ENCODE peak calls at places on chromosomes 11 and 22, in five cellular contexts. M is HEK293T, P is K562, T is HepG2, U is GM12878. W is an unnamed sample.

GRCh38 chr11:107140988-107141387 is 122.7 kb upstream of the GUCY1A2 start:
- DNase-seq in M (no peak), T (no peak), U (no peak), P (no peak), W (no peak)

GRCh38 chr11:128507936-128508335 is 79.4 kb downstream of the ETS1 start:
- DNase-seq in M (no peak), T (no peak), P (no peak), U (no peak), W (no peak)

GRCh38 chr11:33869511-33870422 is 22.1 kb downstream of the LMO2 start:
- DNase-seq in M (peak), U (no peak), T (no peak), P (peak), W (peak)

GRCh38 chr11:12206529-12206928 is 96.1 kb downstream of the MICAL2 start:
- DNase-seq in T (no peak), M (no peak), U (no peak), P (no peak), W (no peak)

GRCh38 chr11:71477637-71478011 is 24.6 kb downstream of the NADSYN1 start:
- DNase-seq in M (no peak), P (no peak), T (no peak), U (no peak), W (no peak)

GRCh38 chr11:44467931-44468330 is 97.5 kb upstream of the CD82 start:
- DNase-seq in P (no peak), T (no peak), M (no peak), U (no peak), W (no peak)

GRCh38 chr22:25762147-25762546 is 20.2 kb downstream of the MYO18B start:
- DNase-seq in T (peak), U (no peak), P (peak), M (no peak), W (no peak)

GRCh38 chr11:128502736-128503135 is 84.6 kb downstream of the ETS1 start:
- DNase-seq in T (no peak), M (no peak), U (no peak), P (no peak), W (no peak)

GRCh38 chr11:27081056-27081455 is 40.4 kb downstream of the BBOX1 start:
- DNase-seq in P (no peak), M (no peak), T (no peak), U (no peak), W (no peak)

GRCh38 chr11:823441-824291 is 4.1 kb upstream of the CRACR2B start:
- DNase-seq in M (no peak), U (no peak), P (no peak), T (no peak), W (no peak)

GRCh38 chr11:65633390-65634139 is 4.3 kb upstream of the SIPA1 start:
- DNase-seq in M (no peak), U (no peak), T (no peak), P (no peak), W (no peak)

GRCh38 chr11:134532176-134532920 is 120.3 kb upstream of the B3GAT1 start:
- DNase-seq in U (no peak), P (no peak), M (no peak), T (no peak), W (no peak)

GRCh38 chr11:65078151-65078550 is 5.7 kb downstream of the CDCA5 start:
- DNase-seq in T (peak), U (no peak), P (peak), M (peak), W (peak)

GRCh38 chr11:118401151-118401879 is at the start of gene ATP5MG:
- DNase-seq in T (peak), U (peak), P (peak), M (peak), W (peak)

GRCh38 chr11:60887531-60887930 is 18.9 kb downstream of the PRPF19 start:
- DNase-seq in P (peak), U (no peak), T (peak), M (peak), W (peak)

GRCh38 chr11:100338144-100338840 is 348.8 kb upstream of the ARHGAP42 start:
- DNase-seq in P (no peak), M (no peak), U (no peak), T (no peak), W (no peak)

GRCh38 chr11:32210601-32211000 is 119.7 kb downstream of the RCN1 start:
- DNase-seq in M (no peak), U (no peak), T (no peak), P (no peak), W (no peak)

GRCh38 chr11:114150671-114151070 is 91.2 kb downstream of the ZBTB16 start:
- DNase-seq in T (no peak), P (peak), U (no peak), M (no peak), W (no peak)

GRCh38 chr11:69008774-69009440 is 4.1 kb downstream of the MRGPRF start:
- DNase-seq in M (peak), P (peak), T (peak), U (no peak), W (peak)

GRCh38 chr11:6298605-6299004 is 21.7 kb downstream of the CAVIN3 start:
- DNase-seq in M (peak), U (no peak), T (peak), P (peak), W (peak)

GRCh38 chr11:101880208-101880607 is 34.6 kb upstream of the CEP126 start:
- DNase-seq in M (peak), U (no peak), P (peak), T (peak), W (peak)

GRCh38 chr11:71153005-71153395 is 99.4 kb downstream of the SHANK2 start:
- DNase-seq in T (peak), U (no peak), M (peak), P (no peak), W (no peak)

GRCh38 chr11:70608568-70609314 is 210.4 kb downstream of the CTTN start:
- DNase-seq in T (no peak), U (no peak), M (no peak), P (no peak), W (no peak)

GRCh38 chr11:19679952-19680823 is 32.4 kb upstream of the NAV2 start:
- DNase-seq in T (no peak), M (peak), U (no peak), P (no peak), W (peak)

GRCh38 chr22:50269573-50270301 is 443 bp downstream of the MAPK11 start:
- DNase-seq in M (no peak), T (no peak), U (no peak), P (peak), W (peak)

GRCh38 chr11:36385121-36385530 is 89.0 kb downstream of the PRR5L start:
- DNase-seq in M (no peak), U (no peak), P (no peak), T (no peak), W (no peak)

GRCh38 chr11:107757661-107758060 is 45.8 kb upstream of the SLN start:
- DNase-seq in M (no peak), T (no peak), U (no peak), P (no peak), W (no peak)

GRCh38 chr22:19707347-19708322 is 6.7 kb upstream of the SEPTIN5 start:
- DNase-seq in M (no peak), P (no peak), T (no peak), U (no peak), W (peak)

GRCh38 chr11:46976182-46976854 is 39.8 kb downstream of the CSTPP1 start:
- DNase-seq in T (no peak), U (peak), M (no peak), P (no peak), W (no peak)

GRCh38 chr11:2287102-2287501 is 14.6 kb downstream of the C11orf21 start:
- DNase-seq in U (no peak), P (no peak), M (no peak), T (no peak), W (no peak)

GRCh38 chr11:2566223-2567025 is 121.6 kb downstream of the KCNQ1 start:
- DNase-seq in P (peak), M (no peak), U (no peak), T (no peak), W (no peak)

GRCh38 chr11:42524534-42525227 is 787.1 kb upstream of the API5 start:
- DNase-seq in P (peak), U (peak), T (peak), M (peak), W (peak)

GRCh38 chr11:119486691-119487259 is 63.8 kb upstream of the THY1 start:
- DNase-seq in T (no peak), U (no peak), M (no peak), P (no peak), W (no peak)

GRCh38 chr22:32649515-32650200 is 151.8 kb upstream of the TIMP3 start:
- DNase-seq in M (no peak), P (peak), U (no peak), T (no peak), W (no peak)

GRCh38 chr11:27464155-27464759 is 8.3 kb downstream of the LGR4 start:
- DNase-seq in M (no peak), P (peak), T (no peak), U (no peak), W (no peak)

GRCh38 chr11:74319139-74319538 is 7.7 kb upstream of the P4HA3 start:
- DNase-seq in M (no peak), P (no peak), T (no peak), U (no peak), W (no peak)

GRCh38 chr11:27976262-27976661 is 131.7 kb downstream of the KIF18A start:
- DNase-seq in U (no peak), P (no peak), M (no peak), T (no peak), W (no peak)

GRCh38 chr11:117634756-117635593 is 162.0 kb downstream of the DSCAML1 start:
- DNase-seq in T (no peak), P (no peak), M (no peak), U (no peak), W (no peak)

GRCh38 chr11:96486890-96487633 is 97.2 kb downstream of the JRKL start:
- DNase-seq in P (peak), U (no peak), M (no peak), T (peak), W (no peak)

GRCh38 chr11:7495997-7496545 is 10.8 kb downstream of the OLFML1 start:
- DNase-seq in T (no peak), U (peak), P (no peak), M (no peak), W (no peak)

DNA sequence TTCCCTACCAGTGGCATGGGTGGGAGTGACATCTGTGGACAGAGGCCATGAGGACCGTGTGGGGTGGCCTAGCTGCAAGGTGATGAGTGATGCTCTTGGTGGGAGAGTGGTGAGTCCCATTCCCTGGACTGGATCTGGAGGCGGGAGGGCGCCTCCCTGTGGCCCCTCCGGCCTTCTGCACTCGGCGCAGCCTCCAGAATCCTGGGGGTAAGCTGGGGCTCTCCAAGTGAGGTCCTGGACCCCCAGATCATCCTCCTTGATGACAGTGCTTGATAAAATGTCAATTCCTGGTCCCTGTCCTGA is 32.3 kb upstream of the PRR5 start:
- DNase-seq in M (peak), T (no peak), P (peak), U (no peak), W (peak)
- TF ChIP-seq FOXM1 in M (no peak), T (no peak), P (no peak), U (no peak), W (no peak)

GRCh38 chr11:17519486-17519885 is 24.7 kb downstream of the USH1C start:
- DNase-seq in T (no peak), P (no peak), M (no peak), U (no peak), W (no peak)
- TF ChIP-seq FOXM1 in T (no peak), P (no peak), M (no peak), U (no peak), W (no peak)

GRCh38 chr22:22924369-22925145 is 36.9 kb downstream of the IGLL5 start:
- DNase-seq in M (no peak), T (no peak), U (no peak), P (no peak), W (no peak)

GRCh38 chr22:22925795-22926358 is 38.3 kb downstream of the IGLL5 start:
- DNase-seq in T (no peak), P (no peak), U (no peak), M (no peak), W (no peak)

GRCh38 chr22:22923930-22924329 is 36.3 kb downstream of the IGLL5 start:
- DNase-seq in U (no peak), M (no peak), T (no peak), P (no peak), W (no peak)

GRCh38 chr22:22926359-22927195 is 39.0 kb downstream of the IGLL5 start:
- DNase-seq in T (no peak), M (no peak), U (no peak), P (no peak), W (no peak)

GRCh38 chr22:22925146-22925794 is 37.7 kb downstream of the IGLL5 start:
- DNase-seq in M (no peak), U (no peak), P (no peak), T (no peak), W (no peak)
- TF ChIP-seq FOXM1 in M (no peak), U (no peak), P (no peak), T (no peak), W (no peak)

DNA sequence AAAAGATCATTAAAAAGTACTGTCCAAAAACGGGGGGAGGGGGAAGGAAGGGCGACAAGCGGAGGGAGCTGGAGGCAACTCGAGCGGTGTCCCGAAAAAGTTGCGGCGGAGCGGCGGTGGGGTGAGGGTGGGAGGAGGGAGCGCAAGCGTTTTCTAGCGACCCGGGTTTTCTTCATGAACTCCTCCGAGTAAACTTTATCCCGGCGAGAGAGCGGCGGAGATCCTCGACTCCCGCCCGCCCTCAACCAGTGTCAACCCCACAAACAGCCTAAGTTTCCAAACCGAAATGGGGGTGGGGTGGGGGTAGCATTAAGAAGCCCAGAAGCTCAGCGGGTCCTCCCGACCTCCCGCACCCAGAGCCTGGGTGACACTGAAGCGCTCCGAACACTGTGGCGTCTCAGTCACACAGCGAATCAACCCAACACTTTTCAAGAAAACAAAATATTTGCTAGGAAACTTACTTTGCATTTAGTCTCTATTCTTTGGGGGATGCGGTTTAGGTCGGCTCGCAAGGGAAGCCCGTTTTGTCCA is 132.9 kb upstream of the C11orf58 start:
- DNase-seq in U (no peak), M (peak), P (peak), T (no peak), W (peak)
- TF ChIP-seq FOXM1 in U (no peak), M (no peak), P (no peak), T (no peak), W (no peak)

GRCh38 chr11:21865541-21865940 is 327.3 kb upstream of the ANO5 start:
- DNase-seq in M (no peak), P (no peak), U (no peak), T (no peak), W (no peak)
- TF ChIP-seq FOXM1 in M (no peak), P (no peak), U (no peak), T (no peak), W (no peak)

GRCh38 chr11:76640540-76640939 is 30.0 kb downstream of the LRRC32 start:
- DNase-seq in P (no peak), M (no peak), U (no peak), T (no peak), W (no peak)
- TF ChIP-seq FOXM1 in P (no peak), M (no peak), U (no peak), T (no peak), W (no peak)

DNA sequence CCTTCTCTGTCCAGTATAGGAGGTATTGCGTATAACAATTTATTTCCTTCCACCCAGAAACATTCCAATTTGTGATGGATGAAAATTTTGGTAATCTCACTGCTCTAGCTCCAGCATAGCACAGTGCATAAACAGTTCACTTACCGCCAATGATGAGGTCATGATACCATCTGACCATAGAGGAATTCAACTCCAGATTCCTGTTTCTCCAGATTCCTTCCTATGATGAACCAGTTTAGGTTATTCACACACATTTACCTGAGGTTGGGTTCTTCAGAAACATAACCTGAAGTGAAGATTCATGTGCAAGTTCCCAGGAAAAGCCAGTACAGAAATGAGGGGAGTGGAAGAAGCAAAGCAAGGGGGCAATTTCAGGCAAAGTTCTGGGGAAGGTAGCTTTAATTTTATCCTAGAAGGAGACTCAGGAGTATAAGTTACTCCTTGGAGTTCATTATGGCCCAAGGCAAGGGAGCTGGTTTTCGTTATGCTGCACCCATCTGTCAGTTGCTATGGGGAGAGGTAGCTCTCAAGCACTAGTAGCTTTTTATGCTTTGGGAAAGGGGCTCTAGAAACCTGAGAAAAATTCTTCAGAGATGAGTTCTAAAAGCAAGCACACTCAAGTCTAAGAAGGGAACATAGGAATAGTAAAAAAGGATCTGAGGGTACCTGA is 121.6 kb downstream of the CASP12 start:
- DNase-seq in P (no peak), T (no peak), M (no peak), U (no peak), W (no peak)
- TF ChIP-seq FOXM1 in P (no peak), T (no peak), M (no peak), U (no peak), W (no peak)

GRCh38 chr22:46350111-46350510 is 14.6 kb downstream of the TRMU start:
- DNase-seq in M (no peak), T (no peak), U (no peak), P (no peak), W (no peak)
- TF ChIP-seq FOXM1 in M (no peak), T (no peak), U (no peak), P (no peak), W (no peak)

GRCh38 chr11:86588566-86589090 is 83.8 kb downstream of the ME3 start:
- DNase-seq in M (no peak), T (no peak), P (no peak), U (no peak), W (no peak)
- TF ChIP-seq FOXM1 in M (no peak), T (no peak), P (no peak), U (no peak), W (no peak)

GRCh38 chr22:31248138-31248745 is 36.1 kb downstream of the LIMK2 start:
- DNase-seq in U (no peak), T (no peak), M (peak), P (peak), W (peak)
- TF ChIP-seq FOXM1 in U (no peak), T (no peak), M (no peak), P (no peak), W (no peak)

W was measured in SK-N-SH.